ENCODE peak calls at places on chromosomes 5 and 9, in eight cellular contexts. X is activated T-cell treated with anti-CD3 and anti-CD28 coated beads for 48 hours, O is DND-41, P is KBM-7, E is cardiac muscle cell, M is GM13977, J is astrocyte of the spinal cord, Q is C1 segment of cervical spinal cord. R is an unnamed sample.
A peak's percentile ranks its signal among the peaks of the same experiment; 100 is the strongest.

GRCh38 chr5:175344331-175345200 is 99.4 kb downstream of the DRD1 start:
- DNase-seq in E (no peak), X (no peak), M (no peak), P (no peak), Q (no peak), O (no peak), J (peak; percentile 72), R (no peak)

GRCh38 chr9:28688172-28688571 is 1114.9 kb upstream of the C9orf72 start:
- DNase-seq in Q (no peak), M (no peak), P (no peak), X (no peak), O (no peak), E (no peak), J (no peak), R (no peak)

GRCh38 chr9:7560669-7561305 is 238.8 kb downstream of the DMAC1 start:
- DNase-seq in X (no peak), P (no peak), M (no peak), Q (no peak), O (no peak), E (no peak), J (no peak), R (no peak)

GRCh38 chr5:90947667-90948066 is 389.1 kb downstream of the ADGRV1 start:
- DNase-seq in J (no peak), M (no peak), X (no peak), P (no peak), Q (no peak), O (no peak), E (no peak), R (no peak)

GRCh38 chr5:83031391-83031790 is 45.8 kb downstream of the TMEM167A start:
- DNase-seq in M (no peak), P (no peak), E (no peak), O (no peak), J (no peak), Q (no peak), X (no peak), R (no peak)

GRCh38 chr9:115115117-115115880 is 2.7 kb downstream of the TNC start:
- DNase-seq in O (no peak), M (no peak), Q (no peak), X (no peak), J (peak; percentile 44), E (no peak), P (no peak), R (no peak)

GRCh38 chr5:111580956-111581355 is 68.6 kb upstream of the STARD4 start:
- DNase-seq in X (no peak), M (no peak), Q (no peak), P (no peak), E (no peak), O (no peak), J (no peak), R (no peak)

GRCh38 chr9:128684325-128685021 is 4.5 kb upstream of the SET start:
- DNase-seq in J (peak; percentile 60), Q (peak; percentile 37), E (peak; percentile 83), X (peak; percentile 72), P (peak; percentile 81), O (peak; percentile 79), M (peak; percentile 87), R (peak; percentile 79)

GRCh38 chr9:86720893-86721698 is 226.2 kb downstream of the GAS1 start:
- DNase-seq in X (no peak), Q (no peak), P (no peak), M (no peak), E (no peak), J (no peak), O (peak; percentile 16), R (no peak)

GRCh38 chr5:82673460-82673859 is 395.3 kb upstream of the RPS23 start:
- DNase-seq in Q (no peak), P (no peak), X (no peak), O (no peak), E (no peak), M (no peak), J (no peak), R (no peak)

GRCh38 chr5:116453920-116454319 is 120.7 kb downstream of the SEMA6A start:
- DNase-seq in P (peak; percentile 1), M (no peak), O (no peak), Q (peak; percentile 35), J (no peak), X (no peak), E (no peak), R (no peak)